ENCODE peak calls at places on chromosomes 1 and 21, in nine cellular contexts. A, O, W, K, N, S, X, D and B are unnamed samples.

GRCh38 chr1:150869683-150870082 is 6.7 kb downstream of the ARNT start:
- DNase-seq in S (no peak), N (no peak), K (no peak), D (no peak), X (no peak), O (no peak), W (no peak), A (no peak), B (no peak)

GRCh38 chr21:45877821-45878469 is 103.6 kb upstream of the COL6A1 start:
- DNase-seq in S (no peak), W (no peak), X (no peak), K (no peak), A (no peak), D (no peak), O (no peak), N (no peak), B (no peak)

GRCh38 chr21:32377991-32378390 is 14.8 kb downstream of the URB1 start:
- DNase-seq in O (no peak), X (peak), K (no peak), N (no peak), W (no peak), S (no peak), D (no peak), A (no peak), B (no peak)

GRCh38 chr1:42973304-42973703 is 14.6 kb upstream of the SLC2A1 start:
- DNase-seq in S (no peak), N (no peak), D (no peak), K (no peak), A (no peak), W (no peak), O (no peak), X (no peak), B (no peak)

GRCh38 chr21:42997053-42997452 is 22.7 kb downstream of the PKNOX1 start:
- DNase-seq in N (no peak), S (no peak), W (no peak), A (no peak), X (no peak), K (no peak), D (no peak), O (peak), B (peak)

GRCh38 chr1:160997323-160998038 is 23.5 kb downstream of the F11R start:
- DNase-seq in K (peak), A (peak), S (peak), D (peak), N (peak), X (peak), O (no peak), W (peak), B (no peak)

GRCh38 chr21:18164933-18165332 is 79.7 kb upstream of the CHODL start:
- DNase-seq in O (no peak), X (no peak), N (no peak), S (no peak), K (no peak), W (no peak), A (no peak), D (no peak), B (no peak)

GRCh38 chr1:155691992-155692528 is 3.2 kb downstream of the DAP3 start:
- DNase-seq in K (no peak), D (no peak), A (no peak), N (no peak), X (no peak), W (no peak), O (no peak), S (no peak), B (no peak)

GRCh38 chr1:241253491-241253890 is 103.5 kb downstream of the RGS7 start:
- DNase-seq in O (peak), S (no peak), N (no peak), K (no peak), D (no peak), X (no peak), A (no peak), W (no peak), B (no peak)

GRCh38 chr1:157369808-157370521 is 182.3 kb downstream of the FCRL5 start:
- DNase-seq in K (peak), W (peak), A (peak), N (peak), D (no peak), S (no peak), X (peak), O (peak), B (peak)

GRCh38 chr1:41811978-41812852 is 106.5 kb downstream of the HIVEP3 start:
- DNase-seq in X (peak), N (peak), D (peak), A (peak), S (no peak), K (peak), O (peak), W (peak), B (peak)

GRCh38 chr1:107003972-107004371 is 52.5 kb upstream of the PRMT6 start:
- DNase-seq in S (no peak), O (no peak), W (no peak), N (no peak), K (no peak), A (no peak), X (no peak), D (no peak), B (no peak)

GRCh38 chr1:219354962-219355361 is 181.3 kb downstream of the LYPLAL1 start:
- DNase-seq in S (no peak), A (no peak), N (no peak), W (no peak), O (no peak), D (no peak), K (no peak), X (no peak), B (no peak)

GRCh38 chr1:55289614-55290013 is 74.5 kb upstream of the USP24 start:
- DNase-seq in D (no peak), N (no peak), A (no peak), X (no peak), K (no peak), S (no peak), W (no peak), O (no peak), B (no peak)

GRCh38 chr1:113759341-113760101 is at the start of gene PHTF1:
- DNase-seq in K (peak), X (peak), O (peak), S (peak), W (peak), N (peak), A (peak), D (peak), B (peak)

GRCh38 chr1:211420389-211420788 is 71.6 kb downstream of the RD3 start:
- DNase-seq in D (no peak), N (no peak), K (no peak), O (no peak), W (peak), X (no peak), A (peak), S (no peak), B (peak)

GRCh38 chr1:41340655-41341364 is 20.4 kb upstream of the FOXO6 start:
- DNase-seq in D (no peak), S (no peak), O (no peak), N (no peak), X (no peak), W (no peak), A (no peak), K (no peak), B (no peak)

GRCh38 chr1:221993444-221993948 is 251.6 kb upstream of the DUSP10 start:
- DNase-seq in S (no peak), N (no peak), D (no peak), W (no peak), X (no peak), K (no peak), A (no peak), O (no peak), B (no peak)

GRCh38 chr1:6795661-6796060 is 10.4 kb downstream of the CAMTA1 start:
- DNase-seq in K (no peak), X (no peak), W (no peak), N (no peak), S (no peak), O (no peak), D (no peak), A (no peak), B (no peak)

GRCh38 chr1:60234761-60235160 is 161.2 kb upstream of the C1orf87 start:
- DNase-seq in N (no peak), W (no peak), K (no peak), O (no peak), D (no peak), S (no peak), X (no peak), A (no peak), B (no peak)

GRCh38 chr1:204506969-204507316 is 9.3 kb upstream of the MDM4 start:
- DNase-seq in S (peak), K (no peak), D (peak), A (peak), N (peak), O (peak), W (peak), X (peak), B (peak)

GRCh38 chr1:181073638-181074037 is 14.9 kb upstream of the IER5 start:
- DNase-seq in O (no peak), W (no peak), S (no peak), N (no peak), K (no peak), A (no peak), X (no peak), D (no peak), B (no peak)

GRCh38 chr1:104132386-104132973 is 382.8 kb downstream of the AMY1C start:
- DNase-seq in D (no peak), A (no peak), K (no peak), S (no peak), O (no peak), N (no peak), W (no peak), X (peak), B (no peak)

GRCh38 chr1:231091853-231092301 is 51.8 kb upstream of the FAM89A start:
- DNase-seq in D (peak), S (no peak), A (peak), O (no peak), X (no peak), K (peak), N (no peak), W (peak), B (no peak)

GRCh38 chr1:26010800-26011199 is 10.8 kb upstream of the EXTL1 start:
- DNase-seq in D (no peak), O (no peak), W (no peak), K (no peak), A (no peak), S (no peak), N (no peak), X (no peak), B (no peak)

GRCh38 chr1:212242288-212242984 is 42.8 kb upstream of the PPP2R5A start:
- DNase-seq in X (peak), O (no peak), S (peak), D (no peak), K (no peak), A (no peak), W (no peak), N (no peak), B (no peak)

GRCh38 chr1:32702599-32703478 is at the start of gene SYNC:
- DNase-seq in X (peak), D (no peak), W (peak), K (no peak), N (peak), S (peak), A (peak), O (peak), B (no peak)

GRCh38 chr1:235907187-235907896 is 40.6 kb upstream of the LYST start:
- DNase-seq in K (no peak), S (no peak), A (no peak), N (no peak), D (no peak), W (no peak), X (no peak), O (no peak), B (no peak)

GRCh38 chr1:184465489-184466146 is 78.8 kb downstream of the C1orf21 start:
- DNase-seq in X (no peak), D (no peak), N (no peak), A (no peak), S (no peak), K (no peak), O (no peak), W (no peak), B (no peak)

GRCh38 chr1:236345728-236346127 is 48.4 kb upstream of the EDARADD start:
- DNase-seq in O (no peak), X (no peak), D (no peak), S (no peak), A (no peak), N (no peak), K (no peak), W (no peak), B (no peak)

GRCh38 chr1:44721521-44722361 is 9.2 kb downstream of the RNU5D-1 start:
- DNase-seq in S (no peak), N (peak), O (peak), W (peak), D (peak), A (peak), K (peak), X (peak), B (no peak)

GRCh38 chr1:57424231-57425027 is 569 bp upstream of the DAB1 start:
- DNase-seq in O (no peak), A (no peak), S (no peak), X (no peak), K (peak), N (peak), D (no peak), W (peak), B (no peak)

GRCh38 chr1:85612704-85613361 is 32.3 kb downstream of the CCN1 start:
- DNase-seq in N (no peak), W (no peak), O (peak), A (no peak), D (no peak), S (no peak), X (no peak), K (peak), B (no peak)

GRCh38 chr1:40722622-40723021 is 31.1 kb downstream of the NFYC start:
- DNase-seq in N (no peak), K (no peak), X (no peak), O (no peak), S (no peak), D (no peak), W (no peak), A (no peak), B (no peak)

GRCh38 chr1:20291621-20292020 is 946 bp downstream of the VWA5B1 start:
- DNase-seq in A (no peak), D (no peak), S (no peak), N (no peak), K (no peak), O (no peak), W (peak), X (no peak), B (no peak)

GRCh38 chr21:43341349-43342163 is 85.4 kb downstream of the SIK1 start:
- DNase-seq in K (no peak), O (no peak), X (no peak), W (no peak), A (no peak), S (no peak), N (no peak), D (no peak), B (no peak)

GRCh38 chr1:49102752-49103151 is 326.1 kb upstream of the BEND5 start:
- DNase-seq in K (no peak), A (no peak), S (no peak), D (no peak), O (peak), X (no peak), N (no peak), W (no peak), B (no peak)

GRCh38 chr1:26602378-26602959 is 72.9 kb downstream of the RPS6KA1 start:
- DNase-seq in X (peak), S (no peak), K (peak), N (peak), W (no peak), D (peak), A (no peak), O (no peak), B (no peak)

GRCh38 chr1:178174539-178174938 is 80.6 kb downstream of the RASAL2 start:
- DNase-seq in W (no peak), X (no peak), O (no peak), K (no peak), N (no peak), A (no peak), D (no peak), S (no peak), B (no peak)